ENCODE peak calls at places on chromosome 14, in seven cellular contexts. F is naive thymus-derived CD8-positive, alpha-beta T cell; A is left kidney; S is activated T-helper 2 cell treated with anti-CD3 and anti-CD28 coated beads, Interferon-gamma antibody, Interleukin-2, Interleukin-4, amounts not matched to agents 10 μg/mL and 5 μg/mL and 100 μg/mL, durations not matched to agents 14 hours and 24 hours and 36 hours; I is fibroblast of mammary gland; Q is left ventricle myocardium superior; D is amygdala. Y is an unnamed sample.

GRCh38 chr14:24735984-24736630 is 102.1 kb upstream of the GZMB start:
- DNase-seq in F (no peak), A (no peak), S (no peak), I (no peak), Q (no peak), D (no peak), Y (no peak)

GRCh38 chr14:94098359-94098758 is 12.2 kb upstream of the IFI27 start:
- DNase-seq in F (no peak), A (no peak), S (no peak), I (peak), Q (no peak), D (no peak), Y (no peak)

GRCh38 chr14:25887251-25887908 is 710.5 kb downstream of the NOVA1 start:
- DNase-seq in F (no peak), A (no peak), S (no peak), I (peak), Q (no peak), D (no peak), Y (no peak)

GRCh38 chr14:51912112-51912786 is 51.8 kb downstream of the GNG2 start:
- DNase-seq in F (no peak), A (no peak), S (no peak), I (no peak), Q (no peak), D (no peak), Y (no peak)

GRCh38 chr14:72675126-72675525 is 218.8 kb downstream of the DPF3 start:
- DNase-seq in F (no peak), A (no peak), S (no peak), I (no peak), Q (no peak), D (no peak), Y (no peak)

GRCh38 chr14:103391048-103391447 is 5.8 kb downstream of the MARK3 start:
- DNase-seq in F (peak), A (peak), S (no peak), I (peak), Q (no peak), D (no peak), Y (peak)

GRCh38 chr14:105931808-105932483 is 405.6 kb downstream of the TMEM121 start:
- DNase-seq in F (peak), A (no peak), S (no peak), I (no peak), Q (no peak), D (no peak), Y (no peak)

GRCh38 chr14:76473381-76474263 is 97.7 kb downstream of the ESRRB start:
- DNase-seq in F (no peak), A (peak), S (no peak), I (no peak), Q (peak), D (no peak), Y (no peak)

GRCh38 chr14:95413289-95414215 is 93.8 kb upstream of the CLMN start:
- DNase-seq in F (no peak), A (peak), S (no peak), I (peak), Q (no peak), D (no peak), Y (no peak)

GRCh38 chr14:52961060-52961639 is 10.3 kb upstream of the FERMT2 start:
- DNase-seq in F (peak), A (peak), S (no peak), I (peak), Q (peak), D (no peak), Y (peak)

GRCh38 chr14:99730876-99731351 is 46.8 kb downstream of the CYP46A1 start:
- DNase-seq in F (no peak), A (no peak), S (no peak), I (no peak), Q (no peak), D (no peak), Y (no peak)

GRCh38 chr14:31269599-31270195 is 62.1 kb upstream of the HECTD1 start:
- DNase-seq in F (no peak), A (no peak), S (no peak), I (no peak), Q (no peak), D (no peak), Y (no peak)

GRCh38 chr14:66345986-66346385 is 140.2 kb upstream of the CCDC196 start:
- DNase-seq in F (no peak), A (no peak), S (no peak), I (no peak), Q (no peak), D (no peak), Y (no peak)

GRCh38 chr14:103105580-103106168 is 11.1 kb downstream of the EXOC3L4 start:
- DNase-seq in F (no peak), A (peak), S (no peak), I (no peak), Q (no peak), D (no peak), Y (no peak)

GRCh38 chr14:101457936-101458535 is 103.3 kb upstream of the DIO3 start:
- DNase-seq in F (no peak), A (no peak), S (no peak), I (no peak), Q (no peak), D (no peak), Y (no peak)

GRCh38 chr14:54713364-54713763 is 146.4 kb downstream of the SAMD4A start:
- DNase-seq in F (no peak), A (no peak), S (no peak), I (peak), Q (no peak), D (no peak), Y (no peak)

GRCh38 chr14:104393199-104393897 is 186.2 kb upstream of the C14orf180 start:
- DNase-seq in F (peak), A (no peak), S (peak), I (no peak), Q (peak), D (no peak), Y (no peak)

GRCh38 chr14:104749111-104749649 is 3.8 kb upstream of the SIVA1 start:
- DNase-seq in F (peak), A (peak), S (no peak), I (peak), Q (peak), D (no peak), Y (no peak)